ENCODE peak calls at places on chromosome 9, in seven cellular contexts. One of them, this sample, is unnamed.
A peak's percentile ranks its signal among the peaks of the same experiment; 100 is the strongest.

GRCh38 chr9:69572611-69573010 is 99.6 kb downstream of the APBA1 start:
- DNase-seq in NCI-H446: no peak
- DNase-seq in ELF-1: no peak
- DNase-seq in fibroblast of the aortic adventitia: peak; percentile 23
- DNase-seq in GM23248: peak; percentile 75
- DNase-seq in GM10248: no peak
- DNase-seq in PC-3: no peak
- DNase-seq in this sample: no peak

GRCh38 chr9:128153947-128154695 is 4.9 kb downstream of the LCN2 start:
- DNase-seq in GM23248: no peak
- DNase-seq in GM10248: no peak
- DNase-seq in fibroblast of the aortic adventitia: no peak
- DNase-seq in ELF-1: no peak
- DNase-seq in PC-3: no peak
- DNase-seq in NCI-H446: no peak
- DNase-seq in this sample: no peak

GRCh38 chr9:87771251-87772006 is 45.5 kb downstream of the CTSL start:
- DNase-seq in fibroblast of the aortic adventitia: no peak
- DNase-seq in PC-3: no peak
- DNase-seq in NCI-H446: no peak
- DNase-seq in GM10248: no peak
- DNase-seq in GM23248: no peak
- DNase-seq in ELF-1: peak; percentile 88
- DNase-seq in this sample: no peak

GRCh38 chr9:75775966-75776691 is 114.3 kb upstream of the PCSK5 start:
- DNase-seq in GM23248: no peak
- DNase-seq in NCI-H446: no peak
- DNase-seq in GM10248: no peak
- DNase-seq in fibroblast of the aortic adventitia: no peak
- DNase-seq in ELF-1: no peak
- DNase-seq in PC-3: no peak
- DNase-seq in this sample: no peak

GRCh38 chr9:81146684-81147337 is 542.5 kb downstream of the TLE1 start:
- DNase-seq in GM23248: no peak
- DNase-seq in ELF-1: no peak
- DNase-seq in NCI-H446: no peak
- DNase-seq in PC-3: peak; percentile 85
- DNase-seq in fibroblast of the aortic adventitia: no peak
- DNase-seq in GM10248: no peak
- DNase-seq in this sample: no peak

GRCh38 chr9:38256461-38256860 is 136.0 kb upstream of the ALDH1B1 start:
- DNase-seq in GM10248: no peak
- DNase-seq in GM23248: no peak
- DNase-seq in fibroblast of the aortic adventitia: no peak
- DNase-seq in NCI-H446: no peak
- DNase-seq in ELF-1: no peak
- DNase-seq in PC-3: no peak
- DNase-seq in this sample: no peak

GRCh38 chr9:70438341-70438924 is 24.0 kb upstream of the KLF9 start:
- DNase-seq in NCI-H446: no peak
- DNase-seq in GM23248: peak; percentile 27
- DNase-seq in GM10248: no peak
- DNase-seq in fibroblast of the aortic adventitia: peak; percentile 63
- DNase-seq in PC-3: peak; percentile 41
- DNase-seq in ELF-1: no peak
- DNase-seq in this sample: peak; percentile 80

GRCh38 chr9:86041331-86041741 is 58.0 kb downstream of the GOLM1 start:
- DNase-seq in GM10248: no peak
- DNase-seq in fibroblast of the aortic adventitia: peak; percentile 66
- DNase-seq in PC-3: no peak
- DNase-seq in NCI-H446: no peak
- DNase-seq in GM23248: peak; percentile 68
- DNase-seq in ELF-1: no peak
- DNase-seq in this sample: no peak

GRCh38 chr9:98341157-98342102 is 86.0 kb upstream of the TBC1D2 start:
- DNase-seq in ELF-1: no peak
- DNase-seq in fibroblast of the aortic adventitia: no peak
- DNase-seq in PC-3: no peak
- DNase-seq in GM10248: peak; percentile 1
- DNase-seq in NCI-H446: no peak
- DNase-seq in GM23248: no peak
- DNase-seq in this sample: no peak

GRCh38 chr9:5557606-5558587 is 47.6 kb downstream of the PDCD1LG2 start:
- DNase-seq in fibroblast of the aortic adventitia: peak; percentile 83
- DNase-seq in PC-3: no peak
- DNase-seq in ELF-1: no peak
- DNase-seq in GM23248: no peak
- DNase-seq in GM10248: peak; percentile 42
- DNase-seq in NCI-H446: no peak
- DNase-seq in this sample: no peak

GRCh38 chr9:6098431-6098830 is 83.0 kb upstream of the RANBP6 start:
- DNase-seq in GM23248: peak; percentile 57
- DNase-seq in PC-3: peak; percentile 46
- DNase-seq in NCI-H446: no peak
- DNase-seq in GM10248: no peak
- DNase-seq in fibroblast of the aortic adventitia: peak; percentile 80
- DNase-seq in ELF-1: no peak
- DNase-seq in this sample: no peak

GRCh38 chr9:81671880-81672280 is 17.5 kb downstream of the TLE1 start:
- DNase-seq in GM10248: no peak
- DNase-seq in NCI-H446: peak; percentile 22
- DNase-seq in ELF-1: no peak
- DNase-seq in GM23248: no peak
- DNase-seq in fibroblast of the aortic adventitia: peak; percentile 98
- DNase-seq in PC-3: no peak
- DNase-seq in this sample: peak; percentile 78

This sample was measured in stomach.